ENCODE peak calls at places on chromosomes 6 and 20, in five cellular contexts. U is NCI-H748 treated with DMSO at 0.1 percent for 48 hours, S is NCI-H1092 treated with DMSO at 0.1 percent for 48 hours, M is HEK293T, R is fibroblast of the aortic adventitia. T is an unnamed sample.

GRCh38 chr6:74222768-74223321 is 526.8 kb downstream of the CD109 start:
- DNase-seq in U (no peak), S (no peak), M (no peak), R (no peak), T (no peak)

GRCh38 chr6:107811591-107812218 is 12.4 kb downstream of the SCML4 start:
- DNase-seq in U (no peak), S (no peak), M (no peak), R (peak), T (no peak)

GRCh38 chr6:43021270-43022047 is at the start of gene RRP36:
- DNase-seq in U (peak), S (peak), M (peak), R (peak), T (peak)

GRCh38 chr20:50320005-50320909 is 129.6 kb downstream of the CEBPB start:
- DNase-seq in U (no peak), S (no peak), M (no peak), R (no peak), T (no peak)

GRCh38 chr6:5851261-5851757 is 155.4 kb downstream of the NRN1 start:
- DNase-seq in U (peak), S (peak), M (no peak), R (no peak), T (no peak)

GRCh38 chr20:50464026-50464724 is 46.0 kb upstream of the PTPN1 start:
- DNase-seq in U (no peak), S (peak), M (peak), R (peak), T (no peak)

GRCh38 chr6:169190970-169191369 is 62.7 kb downstream of the THBS2 start:
- DNase-seq in U (no peak), S (no peak), M (no peak), R (peak), T (no peak)

GRCh38 chr6:41072836-41073202 is at the start of gene NFYA:
- DNase-seq in U (peak), S (no peak), M (no peak), R (no peak), T (peak)

GRCh38 chr6:111874030-111874425 is 776 bp upstream of the FYN start:
- DNase-seq in U (peak), S (no peak), M (no peak), R (no peak), T (no peak)

GRCh38 chr6:54846857-54847721 is 518 bp downstream of the FAM83B start:
- DNase-seq in U (peak), S (no peak), M (peak), R (no peak), T (no peak)

GRCh38 chr20:4120921-4121321 is 105.6 kb upstream of the RNF24 start:
- DNase-seq in U (no peak), S (no peak), M (no peak), R (peak), T (no peak)

GRCh38 chr6:3299221-3299620 is 40.5 kb downstream of the PSMG4 start:
- DNase-seq in U (no peak), S (no peak), M (no peak), R (no peak), T (peak)

GRCh38 chr20:40803381-40803780 is 114.3 kb upstream of the MAFB start:
- DNase-seq in U (no peak), S (no peak), M (no peak), R (no peak), T (no peak)

GRCh38 chr6:167763056-167763944 is 63.4 kb upstream of the AFDN start:
- DNase-seq in U (no peak), S (no peak), M (no peak), R (no peak), T (no peak)

GRCh38 chr6:107578642-107579332 is 88.9 kb downstream of the SOBP start:
- DNase-seq in U (no peak), S (no peak), M (no peak), R (no peak), T (no peak)

GRCh38 chr6:143696327-143697000 is 18.7 kb downstream of the PHACTR2 start:
- DNase-seq in U (no peak), S (no peak), M (no peak), R (no peak), T (no peak)

GRCh38 chr6:124223596-124223995 is 419.9 kb downstream of the NKAIN2 start:
- DNase-seq in U (no peak), S (no peak), M (no peak), R (peak), T (no peak)

GRCh38 chr20:40600441-40601235 is 88.4 kb downstream of the MAFB start:
- DNase-seq in U (no peak), S (no peak), M (no peak), R (no peak), T (no peak)

T was measured in breast epithelium.